ENCODE peak calls at places on chromosomes 1 and 21, in four cellular contexts. M is NCI-H526 treated with DMSO at 0.1 percent for 48 hours; Y is effector CD4-positive, alpha-beta T cell; P is cerebellar cortex. C is an unnamed sample.

GRCh38 chr1:180680558-180681144 is 48.8 kb downstream of the XPR1 start:
- DNase-seq in Y (no peak), M (no peak), P (no peak), C (no peak)

GRCh38 chr1:243495442-243496172 is 239.8 kb downstream of the SDCCAG8 start:
- DNase-seq in M (no peak), Y (no peak), P (peak), C (peak)

GRCh38 chr1:211192227-211192626 is 58.3 kb upstream of the KCNH1 start:
- DNase-seq in M (no peak), P (no peak), Y (no peak), C (no peak)

GRCh38 chr1:73868824-73869223 is 329.2 kb downstream of the LRRIQ3 start:
- DNase-seq in P (no peak), Y (no peak), M (peak), C (no peak)

GRCh38 chr1:22250724-22251123 is 107.8 kb upstream of the WNT4 start:
- DNase-seq in M (no peak), P (no peak), Y (no peak), C (peak)

GRCh38 chr1:8627728-8628127 is 189.7 kb downstream of the RERE start:
- DNase-seq in M (no peak), P (no peak), Y (no peak), C (no peak)

GRCh38 chr21:45302082-45303061 is 14.7 kb upstream of the POFUT2 start:
- DNase-seq in M (no peak), Y (peak), P (no peak), C (peak)

GRCh38 chr1:13752852-13753251 is 52.9 kb downstream of the PRDM2 start:
- DNase-seq in P (no peak), M (no peak), Y (no peak), C (no peak)

GRCh38 chr1:29579821-29580425 is 343.6 kb downstream of the PTPRU start:
- DNase-seq in Y (no peak), P (no peak), M (no peak), C (no peak)

GRCh38 chr1:219174672-219175564 is 1.2 kb downstream of the LYPLAL1 start:
- DNase-seq in P (peak), M (no peak), Y (no peak), C (peak)

GRCh38 chr1:175702079-175702795 is 41.2 kb downstream of the TNR start:
- DNase-seq in P (no peak), M (no peak), Y (no peak), C (no peak)

GRCh38 chr1:172383541-172383940 is 36.9 kb upstream of the C1orf105 start:
- DNase-seq in M (no peak), Y (no peak), P (peak), C (no peak)

GRCh38 chr1:180953291-180953747 is 40.6 kb downstream of the KIAA1614 start:
- DNase-seq in P (peak), Y (no peak), M (peak), C (peak)

GRCh38 chr1:64942118-64942517 is 24.2 kb downstream of the JAK1 start:
- DNase-seq in Y (no peak), P (no peak), M (peak), C (no peak)

GRCh38 chr1:35298464-35298863 is 30.0 kb downstream of the ZMYM4 start:
- DNase-seq in P (peak), Y (peak), M (no peak), C (peak)

GRCh38 chr1:229637746-229638145 is 11.7 kb downstream of the URB2 start:
- DNase-seq in Y (no peak), M (no peak), P (no peak), C (no peak)

GRCh38 chr21:25578070-25578961 is 29.0 kb downstream of the MRPL39 start:
- DNase-seq in M (no peak), P (no peak), Y (no peak), C (no peak)

GRCh38 chr1:89945852-89946476 is 48.9 kb upstream of the ZNF326 start:
- DNase-seq in Y (no peak), P (no peak), M (no peak), C (no peak)

GRCh38 chr1:212585210-212585609 is 23.4 kb upstream of the ATF3 start:
- DNase-seq in M (no peak), Y (no peak), P (no peak), C (no peak)

GRCh38 chr1:209755926-209756607 is at the start of gene TRAF3IP3:
- DNase-seq in P (no peak), Y (peak), M (no peak), C (no peak)

GRCh38 chr21:37631319-37632117 is 264.9 kb downstream of the DYRK1A start:
- DNase-seq in P (no peak), Y (no peak), M (no peak), C (peak)

GRCh38 chr1:8955367-8955766 is 9.7 kb downstream of the CA6 start:
- DNase-seq in Y (no peak), M (no peak), P (no peak), C (no peak)

GRCh38 chr1:33410091-33410701 is 20.7 kb downstream of the PHC2 start:
- DNase-seq in M (peak), P (peak), Y (no peak), C (no peak)

GRCh38 chr21:42154237-42155044 is 64.5 kb upstream of the ABCG1 start:
- DNase-seq in M (no peak), Y (no peak), P (no peak), C (no peak)

GRCh38 chr1:10724948-10725852 is 71.2 kb downstream of the CASZ1 start:
- DNase-seq in Y (no peak), P (peak), M (no peak), C (no peak)

GRCh38 chr1:211828584-211829342 is 1.8 kb downstream of the LPGAT1 start:
- DNase-seq in P (no peak), M (no peak), Y (no peak), C (no peak)